ENCODE peak calls at places on chromosomes 5 and 9, in eight cellular contexts. One of them, this sample, is unnamed.

GRCh38 chr5:150245111-150245789 is 44.3 kb downstream of the CAMK2A start:
- DNase-seq in WERI-Rb-1: no peak
- DNase-seq in foreskin fibroblast: peak
- DNase-seq in AG04450: no peak
- DNase-seq in lower leg skin: no peak
- DNase-seq in H1: no peak
- DNase-seq in dorsolateral prefrontal cortex: no peak
- DNase-seq in cardiac muscle cell: peak
- DNase-seq in this sample: peak

GRCh38 chr5:61587120-61587519 is 255.1 kb downstream of the ZSWIM6 start:
- DNase-seq in WERI-Rb-1: no peak
- DNase-seq in foreskin fibroblast: no peak
- DNase-seq in AG04450: no peak
- DNase-seq in lower leg skin: no peak
- DNase-seq in H1: no peak
- DNase-seq in dorsolateral prefrontal cortex: no peak
- DNase-seq in cardiac muscle cell: peak
- DNase-seq in this sample: no peak

GRCh38 chr5:124027441-124027840 is 515.5 kb downstream of the CSNK1G3 start:
- DNase-seq in WERI-Rb-1: no peak
- DNase-seq in foreskin fibroblast: no peak
- DNase-seq in AG04450: no peak
- DNase-seq in lower leg skin: no peak
- DNase-seq in H1: no peak
- DNase-seq in dorsolateral prefrontal cortex: no peak
- DNase-seq in cardiac muscle cell: no peak
- DNase-seq in this sample: no peak

GRCh38 chr9:98501776-98502175 is 207.0 kb downstream of the GABBR2 start:
- DNase-seq in WERI-Rb-1: no peak
- DNase-seq in foreskin fibroblast: no peak
- DNase-seq in AG04450: no peak
- DNase-seq in lower leg skin: no peak
- DNase-seq in H1: peak
- DNase-seq in dorsolateral prefrontal cortex: no peak
- DNase-seq in cardiac muscle cell: no peak
- DNase-seq in this sample: no peak

GRCh38 chr5:55036477-55036876 is 12.4 kb downstream of the GZMK start:
- DNase-seq in WERI-Rb-1: no peak
- DNase-seq in foreskin fibroblast: peak
- DNase-seq in AG04450: no peak
- DNase-seq in lower leg skin: no peak
- DNase-seq in H1: no peak
- DNase-seq in dorsolateral prefrontal cortex: no peak
- DNase-seq in cardiac muscle cell: peak
- DNase-seq in this sample: peak

GRCh38 chr5:62064993-62065392 is 241.0 kb upstream of the KIF2A start:
- DNase-seq in WERI-Rb-1: no peak
- DNase-seq in foreskin fibroblast: peak
- DNase-seq in AG04450: no peak
- DNase-seq in lower leg skin: no peak
- DNase-seq in H1: no peak
- DNase-seq in dorsolateral prefrontal cortex: no peak
- DNase-seq in cardiac muscle cell: no peak
- DNase-seq in this sample: no peak

GRCh38 chr5:161686881-161687280 is 1.4 kb downstream of the GABRA6 start:
- DNase-seq in WERI-Rb-1: no peak
- DNase-seq in foreskin fibroblast: no peak
- DNase-seq in AG04450: no peak
- DNase-seq in lower leg skin: no peak
- DNase-seq in H1: no peak
- DNase-seq in dorsolateral prefrontal cortex: no peak
- DNase-seq in cardiac muscle cell: no peak
- DNase-seq in this sample: no peak

GRCh38 chr9:96818535-96818934 is 35.8 kb downstream of the ZNF782 start:
- DNase-seq in WERI-Rb-1: no peak
- DNase-seq in foreskin fibroblast: no peak
- DNase-seq in AG04450: no peak
- DNase-seq in lower leg skin: no peak
- DNase-seq in H1: no peak
- DNase-seq in dorsolateral prefrontal cortex: no peak
- DNase-seq in cardiac muscle cell: no peak
- DNase-seq in this sample: no peak

GRCh38 chr9:89387970-89388867 is 69.9 kb downstream of the SECISBP2 start:
- DNase-seq in WERI-Rb-1: no peak
- DNase-seq in foreskin fibroblast: peak
- DNase-seq in AG04450: peak
- DNase-seq in lower leg skin: peak
- DNase-seq in H1: no peak
- DNase-seq in dorsolateral prefrontal cortex: no peak
- DNase-seq in cardiac muscle cell: peak
- DNase-seq in this sample: peak

GRCh38 chr9:105751761-105752160 is 57.4 kb downstream of the TMEM38B start:
- DNase-seq in WERI-Rb-1: no peak
- DNase-seq in foreskin fibroblast: no peak
- DNase-seq in AG04450: no peak
- DNase-seq in lower leg skin: no peak
- DNase-seq in H1: no peak
- DNase-seq in dorsolateral prefrontal cortex: no peak
- DNase-seq in cardiac muscle cell: no peak
- DNase-seq in this sample: no peak

GRCh38 chr5:93583525-93583798 is 440 bp downstream of the NR2F1 start:
- DNase-seq in WERI-Rb-1: no peak
- DNase-seq in foreskin fibroblast: no peak
- DNase-seq in AG04450: no peak
- DNase-seq in lower leg skin: no peak
- DNase-seq in H1: no peak
- DNase-seq in dorsolateral prefrontal cortex: no peak
- DNase-seq in cardiac muscle cell: peak
- DNase-seq in this sample: no peak

GRCh38 chr9:99296375-99296951 is 74.4 kb downstream of the SEC61B start:
- DNase-seq in WERI-Rb-1: peak
- DNase-seq in foreskin fibroblast: peak
- DNase-seq in AG04450: no peak
- DNase-seq in lower leg skin: no peak
- DNase-seq in H1: no peak
- DNase-seq in dorsolateral prefrontal cortex: no peak
- DNase-seq in cardiac muscle cell: peak
- DNase-seq in this sample: no peak

GRCh38 chr5:150144211-150144801 is 11.3 kb downstream of the PDGFRB start:
- DNase-seq in WERI-Rb-1: no peak
- DNase-seq in foreskin fibroblast: peak
- DNase-seq in AG04450: peak
- DNase-seq in lower leg skin: no peak
- DNase-seq in H1: no peak
- DNase-seq in dorsolateral prefrontal cortex: no peak
- DNase-seq in cardiac muscle cell: peak
- DNase-seq in this sample: peak

GRCh38 chr9:126844085-126844484 is 16.4 kb upstream of the ZBTB34 start:
- DNase-seq in WERI-Rb-1: no peak
- DNase-seq in foreskin fibroblast: peak
- DNase-seq in AG04450: peak
- DNase-seq in lower leg skin: no peak
- DNase-seq in H1: no peak
- DNase-seq in dorsolateral prefrontal cortex: no peak
- DNase-seq in cardiac muscle cell: peak
- DNase-seq in this sample: peak

GRCh38 chr9:100426194-100426531 is 780 bp upstream of the MSANTD3 start:
- DNase-seq in WERI-Rb-1: no peak
- DNase-seq in foreskin fibroblast: no peak
- DNase-seq in AG04450: no peak
- DNase-seq in lower leg skin: no peak
- DNase-seq in H1: no peak
- DNase-seq in dorsolateral prefrontal cortex: no peak
- DNase-seq in cardiac muscle cell: peak
- DNase-seq in this sample: no peak

GRCh38 chr9:31347082-31347617 is 1037.3 kb upstream of the ACO1 start:
- DNase-seq in WERI-Rb-1: no peak
- DNase-seq in foreskin fibroblast: peak
- DNase-seq in AG04450: no peak
- DNase-seq in lower leg skin: no peak
- DNase-seq in H1: no peak
- DNase-seq in dorsolateral prefrontal cortex: no peak
- DNase-seq in cardiac muscle cell: peak
- DNase-seq in this sample: no peak

GRCh38 chr5:62457071-62457470 is 44.5 kb downstream of the IPO11 start:
- DNase-seq in WERI-Rb-1: no peak
- DNase-seq in foreskin fibroblast: peak
- DNase-seq in AG04450: no peak
- DNase-seq in lower leg skin: no peak
- DNase-seq in H1: no peak
- DNase-seq in dorsolateral prefrontal cortex: no peak
- DNase-seq in cardiac muscle cell: no peak
- DNase-seq in this sample: peak

GRCh38 chr5:4258170-4258569 is 662.5 kb downstream of the IRX1 start:
- DNase-seq in WERI-Rb-1: no peak
- DNase-seq in foreskin fibroblast: no peak
- DNase-seq in AG04450: no peak
- DNase-seq in lower leg skin: no peak
- DNase-seq in H1: no peak
- DNase-seq in dorsolateral prefrontal cortex: no peak
- DNase-seq in cardiac muscle cell: no peak
- DNase-seq in this sample: no peak

DNA sequence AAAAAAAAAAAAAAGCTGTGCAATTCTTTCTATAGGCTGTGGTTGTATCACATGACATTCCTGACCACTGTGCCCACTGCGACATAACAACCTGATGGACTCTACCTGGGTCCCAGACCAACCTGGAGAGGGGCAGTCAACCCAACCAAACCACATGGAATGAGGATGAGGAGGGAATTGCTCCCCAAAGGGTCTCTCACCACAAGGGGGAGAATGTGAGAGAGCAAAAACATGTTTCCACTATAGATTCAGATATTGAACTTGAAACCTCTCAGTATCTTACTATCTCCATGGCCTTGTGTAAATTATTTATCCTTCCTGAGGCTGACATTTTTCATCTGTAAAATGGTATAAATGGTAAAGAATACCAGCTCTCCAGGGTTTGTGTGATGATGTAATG is 66.9 kb upstream of the SV2C start:
- DNase-seq in WERI-Rb-1: no peak
- DNase-seq in foreskin fibroblast: no peak
- DNase-seq in AG04450: no peak
- DNase-seq in lower leg skin: no peak
- DNase-seq in H1: no peak
- DNase-seq in dorsolateral prefrontal cortex: no peak
- DNase-seq in cardiac muscle cell: no peak
- DNase-seq in this sample: no peak
- TF ChIP-seq CTCF in WERI-Rb-1: no peak
- TF ChIP-seq CTCF in foreskin fibroblast: no peak
- TF ChIP-seq CTCF in AG04450: peak
- TF ChIP-seq CTCF in lower leg skin: no peak
- TF ChIP-seq CTCF in H1: peak
- TF ChIP-seq CTCF in dorsolateral prefrontal cortex: no peak
- TF ChIP-seq CTCF in cardiac muscle cell: no peak
- TF ChIP-seq CTCF in this sample: no peak

DNA sequence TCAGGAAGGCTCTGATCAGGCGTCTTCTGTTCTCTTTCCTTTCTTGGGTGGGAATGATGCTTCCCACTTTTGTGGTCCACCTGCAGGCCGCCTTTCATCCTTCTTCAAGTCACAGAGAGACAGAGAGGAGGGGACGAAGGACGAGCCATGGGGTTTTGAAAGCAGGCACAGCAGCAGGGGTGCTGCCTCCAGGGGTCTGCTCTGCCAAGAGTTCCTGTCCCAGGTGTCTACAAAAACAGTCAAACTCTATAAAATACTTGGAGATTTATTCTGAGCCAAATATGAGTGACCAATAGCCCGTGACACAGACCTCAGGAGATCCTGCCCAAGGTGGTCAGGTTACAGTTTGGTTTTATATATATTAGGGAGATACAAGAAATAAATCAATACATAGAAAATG is 34.5 kb upstream of the LCP2 start:
- DNase-seq in WERI-Rb-1: no peak
- DNase-seq in foreskin fibroblast: no peak
- DNase-seq in AG04450: no peak
- DNase-seq in lower leg skin: peak
- DNase-seq in H1: no peak
- DNase-seq in dorsolateral prefrontal cortex: no peak
- DNase-seq in cardiac muscle cell: no peak
- DNase-seq in this sample: no peak
- H3K4me3 ChIP-seq in WERI-Rb-1: no peak
- H3K4me3 ChIP-seq in foreskin fibroblast: no peak
- H3K4me3 ChIP-seq in AG04450: no peak
- H3K4me3 ChIP-seq in lower leg skin: no peak
- H3K4me3 ChIP-seq in H1: no peak
- H3K4me3 ChIP-seq in dorsolateral prefrontal cortex: no peak
- H3K4me3 ChIP-seq in cardiac muscle cell: no peak
- H3K4me3 ChIP-seq in this sample: no peak

DNA sequence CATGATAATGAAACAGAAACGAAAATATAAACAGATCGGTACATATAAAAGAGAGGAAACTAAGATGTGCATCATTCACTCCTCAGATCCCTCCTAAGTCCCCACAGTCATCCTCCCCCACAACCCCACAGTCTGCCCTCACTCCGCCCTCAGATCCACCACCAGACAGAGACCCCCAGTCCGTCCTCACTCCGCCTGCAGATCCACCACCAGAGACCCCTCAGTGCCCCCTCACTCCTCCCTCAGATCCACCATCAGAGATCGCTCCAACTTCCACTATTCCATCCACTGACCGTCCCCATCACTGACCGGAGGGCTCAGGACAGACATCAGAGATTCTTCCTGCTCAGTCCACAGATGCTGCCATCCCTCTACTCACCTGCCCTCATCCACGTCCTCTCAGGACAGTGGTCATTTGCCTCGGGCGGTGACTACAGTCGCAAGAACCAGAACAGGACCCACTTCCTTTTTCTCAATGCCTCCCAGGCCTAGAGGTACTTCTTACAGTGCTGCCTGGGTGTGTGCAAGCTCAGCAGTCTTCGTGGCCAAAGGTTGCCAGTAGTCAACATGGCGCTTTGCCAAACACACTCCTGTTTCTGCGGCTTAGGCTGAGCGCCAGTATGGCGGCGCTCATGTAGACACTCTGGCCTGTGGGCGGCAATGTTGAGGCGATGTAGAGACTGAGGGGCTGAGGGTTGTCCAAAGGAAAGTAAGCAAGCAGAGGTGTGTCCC is 8.3 kb upstream of the SPATA31C1 start:
- DNase-seq in WERI-Rb-1: no peak
- DNase-seq in foreskin fibroblast: no peak
- DNase-seq in AG04450: no peak
- DNase-seq in lower leg skin: peak
- DNase-seq in H1: peak
- DNase-seq in dorsolateral prefrontal cortex: no peak
- DNase-seq in cardiac muscle cell: no peak
- DNase-seq in this sample: no peak
- TF ChIP-seq CTCF in WERI-Rb-1: no peak
- TF ChIP-seq CTCF in foreskin fibroblast: no peak
- TF ChIP-seq CTCF in AG04450: no peak
- TF ChIP-seq CTCF in lower leg skin: no peak
- TF ChIP-seq CTCF in H1: peak
- TF ChIP-seq CTCF in dorsolateral prefrontal cortex: no peak
- TF ChIP-seq CTCF in cardiac muscle cell: no peak
- TF ChIP-seq CTCF in this sample: no peak

DNA sequence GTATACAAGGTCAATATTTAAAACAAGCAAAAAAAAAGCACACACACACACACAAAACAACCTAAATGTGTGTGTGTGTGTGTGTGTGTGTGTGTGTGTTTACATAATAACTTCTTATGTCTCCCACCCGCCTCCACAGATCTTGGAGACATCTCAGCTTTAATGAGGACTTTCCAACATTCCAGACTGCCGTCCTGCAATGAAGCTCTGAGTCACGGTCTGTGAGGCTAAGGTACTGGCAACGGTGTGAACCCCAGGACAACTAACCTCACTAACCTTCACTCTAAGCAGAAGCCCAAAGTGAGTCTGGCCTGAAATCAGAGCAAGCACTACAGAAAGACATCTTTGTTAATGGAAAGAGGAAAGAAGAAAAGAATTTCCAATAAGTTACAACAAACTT is 22.3 kb downstream of the ZNF474 start:
- DNase-seq in WERI-Rb-1: no peak
- DNase-seq in foreskin fibroblast: peak
- DNase-seq in AG04450: no peak
- DNase-seq in lower leg skin: no peak
- DNase-seq in H1: no peak
- DNase-seq in dorsolateral prefrontal cortex: no peak
- DNase-seq in cardiac muscle cell: peak
- DNase-seq in this sample: peak
- H3K4me3 ChIP-seq in WERI-Rb-1: no peak
- H3K4me3 ChIP-seq in foreskin fibroblast: no peak
- H3K4me3 ChIP-seq in AG04450: no peak
- H3K4me3 ChIP-seq in lower leg skin: no peak
- H3K4me3 ChIP-seq in H1: no peak
- H3K4me3 ChIP-seq in dorsolateral prefrontal cortex: no peak
- H3K4me3 ChIP-seq in cardiac muscle cell: no peak
- H3K4me3 ChIP-seq in this sample: no peak

This sample was measured in AG10803.